ENCODE peak calls at places on chromosomes 1 and 21, in nine cellular contexts. P is activated T-helper 1 cell treated with anti-CD3 and anti-CD28 coated beads, Interleukin-12 subunit alpha, Interleukin-12 subunit beta, Interleukin-2, Interleukin-4 antibody, amounts not matched to agents 30 ng/mL and 10 ng/mL and 1 ng/mL, durations not matched to agents 14 hours and 24 hours and 36 hours; U is activated CD8-positive, alpha-beta memory T cell treated with anti-CD3 and anti-CD28 coated beads for 48 hours; D is cardiac muscle cell; C is NCI-H446 treated with DMSO at 0.1 percent for 48 hours; S is stimulated activated CD8-positive, alpha-beta memory T cell treated with anti-CD3 and anti-CD28 coated beads, Interleukin-4, amount 100 ng/mL, for 4 hours; L is RWPE1; Q is naive thymus-derived CD8-positive, alpha-beta T cell; G is central memory CD4-positive, alpha-beta T cell. W is an unnamed sample.

GRCh38 chr21:18041012-18041411 is 203.6 kb upstream of the CHODL start:
- DNase-seq in P (no peak), U (no peak), D (peak; percentile 8), C (peak; percentile 63), S (no peak), L (no peak), Q (no peak), G (no peak), W (no peak)

GRCh38 chr1:25619101-25619890 is 2.7 kb downstream of the MAN1C1 start:
- DNase-seq in P (no peak), U (no peak), D (peak; percentile 28), C (peak; percentile 37), S (no peak), L (no peak), Q (peak; percentile 49), G (peak; percentile 50), W (no peak)

GRCh38 chr21:32558131-32558530 is 27.2 kb downstream of the TCP10L start:
- DNase-seq in P (no peak), U (no peak), D (no peak), C (no peak), S (no peak), L (no peak), Q (no peak), G (no peak), W (no peak)

GRCh38 chr21:36852293-36852692 is 114.2 kb downstream of the HLCS start:
- DNase-seq in P (no peak), U (no peak), D (no peak), C (peak; percentile 32), S (no peak), L (no peak), Q (no peak), G (no peak), W (no peak)

GRCh38 chr1:12851779-12852178 is 3.3 kb upstream of the HNRNPCL1 start:
- DNase-seq in P (no peak), U (no peak), D (no peak), C (no peak), S (no peak), L (peak; percentile 56), Q (no peak), G (no peak), W (no peak)

GRCh38 chr1:230355128-230355527 is 71.0 kb downstream of the PGBD5 start:
- DNase-seq in P (no peak), U (no peak), D (no peak), C (no peak), S (no peak), L (no peak), Q (no peak), G (no peak), W (no peak)

GRCh38 chr1:58584082-58584895 is 7.2 kb upstream of the TACSTD2 start:
- DNase-seq in P (no peak), U (no peak), D (peak; percentile 97), C (no peak), S (no peak), L (peak; percentile 92), Q (no peak), G (no peak), W (no peak)

GRCh38 chr1:94821636-94822305 is 1.6 kb downstream of the SLC44A3 start:
- DNase-seq in P (no peak), U (no peak), D (no peak), C (no peak), S (no peak), L (no peak), Q (no peak), G (no peak), W (no peak)

GRCh38 chr1:238642231-238642630 is 744.1 kb upstream of the CHRM3 start:
- DNase-seq in P (no peak), U (no peak), D (peak; percentile 55), C (no peak), S (no peak), L (no peak), Q (no peak), G (no peak), W (no peak)

GRCh38 chr1:53286950-53287349 is 40.9 kb downstream of the LRP8 start:
- DNase-seq in P (no peak), U (no peak), D (no peak), C (peak; percentile 23), S (no peak), L (no peak), Q (no peak), G (no peak), W (no peak)

GRCh38 chr1:29383972-29384371 is 147.7 kb downstream of the PTPRU start:
- DNase-seq in P (no peak), U (no peak), D (peak; percentile 71), C (no peak), S (no peak), L (peak; percentile 42), Q (no peak), G (no peak), W (no peak)

GRCh38 chr1:213122514-213122929 is 71.5 kb downstream of the RPS6KC1 start:
- DNase-seq in P (no peak), U (no peak), D (peak; percentile 77), C (peak; percentile 49), S (no peak), L (no peak), Q (no peak), G (no peak), W (no peak)